ENCODE peak calls at places on chromosomes 11 and 22, in six cellular contexts. X is neuronal stem cell, D is H9, L is IMR-90, O is H1, N is trophoblast cell. Q is an unnamed sample.

GRCh38 chr11:65553301-65554001 is 4.7 kb downstream of the LTBP3 start:
- DNase-seq in X (no peak), L (no peak), N (peak), O (peak), D (peak), Q (no peak)

GRCh38 chr11:119979716-119980115 is 158.2 kb downstream of the TRIM29 start:
- DNase-seq in D (no peak), O (no peak), L (no peak), X (no peak), N (no peak), Q (no peak)

GRCh38 chr11:1668911-1669473 is 28.0 kb upstream of the KRTAP5-6 start:
- DNase-seq in D (no peak), N (no peak), O (no peak), X (no peak), L (no peak), Q (no peak)

GRCh38 chr11:13667245-13667644 is 1.2 kb upstream of the FAR1 start:
- DNase-seq in N (peak), O (no peak), L (peak), D (no peak), X (no peak), Q (no peak)

GRCh38 chr22:27424319-27424718 is 377.2 kb downstream of the MN1 start:
- DNase-seq in N (peak), L (peak), X (no peak), D (no peak), O (no peak), Q (peak)

GRCh38 chr22:45867118-45867905 is 109.7 kb downstream of the WNT7B start:
- DNase-seq in X (no peak), L (no peak), O (peak), D (peak), N (no peak), Q (peak)

GRCh38 chr11:84580338-84580737 is 1046.8 kb downstream of the DLG2 start:
- DNase-seq in L (no peak), D (peak), O (no peak), N (no peak), X (peak), Q (no peak)

GRCh38 chr11:30196400-30197206 is 34.2 kb upstream of the FSHB start:
- DNase-seq in L (peak), O (peak), D (peak), N (peak), X (peak), Q (peak)

GRCh38 chr22:24284747-24285203 is 14.1 kb downstream of the SPECC1L start:
- DNase-seq in O (no peak), X (no peak), L (peak), D (no peak), N (peak), Q (peak)

GRCh38 chr11:47234669-47235075 is 13.9 kb downstream of the ACP2 start:
- DNase-seq in N (no peak), O (no peak), D (no peak), L (peak), X (no peak), Q (no peak)

GRCh38 chr11:109205312-109205711 is 216.7 kb upstream of the C11orf87 start:
- DNase-seq in D (no peak), X (no peak), O (no peak), L (no peak), N (no peak), Q (no peak)

GRCh38 chr11:22768281-22768680 is 61.3 kb downstream of the SVIP start:
- DNase-seq in D (no peak), X (no peak), N (no peak), L (no peak), O (no peak), Q (no peak)

GRCh38 chr11:116244889-116245288 is 527.9 kb downstream of the BUD13 start:
- DNase-seq in D (no peak), X (no peak), O (no peak), L (no peak), N (no peak), Q (no peak)

GRCh38 chr11:2673871-2674471 is 25.8 kb downstream of the KCNQ1OT1 start:
- DNase-seq in N (no peak), L (no peak), X (no peak), D (peak), O (no peak), Q (no peak)

GRCh38 chr22:39205344-39206021 is 39.3 kb downstream of the PDGFB start:
- DNase-seq in D (peak), N (peak), X (no peak), O (no peak), L (peak), Q (peak)

GRCh38 chr22:18056802-18057474 is 20.9 kb upstream of the PEX26 start:
- DNase-seq in X (no peak), D (no peak), O (no peak), N (no peak), L (no peak), Q (no peak)

GRCh38 chr11:61650781-61651571 is 29.2 kb upstream of the DAGLA start:
- DNase-seq in L (no peak), D (peak), X (no peak), O (peak), N (no peak), Q (no peak)

GRCh38 chr11:100719362-100719761 is 32.3 kb downstream of the ARHGAP42 start:
- DNase-seq in N (no peak), X (no peak), L (peak), D (peak), O (no peak), Q (peak)

GRCh38 chr22:38295339-38295738 is 21.9 kb downstream of the CSNK1E start:
- DNase-seq in L (no peak), N (no peak), O (no peak), D (no peak), X (no peak), Q (no peak)

GRCh38 chr22:24772493-24773220 is 1.9 kb downstream of the PIWIL3 start:
- DNase-seq in L (peak), O (peak), D (peak), X (peak), N (no peak), Q (peak)

GRCh38 chr11:1202776-1203504 is 19.9 kb upstream of the MUC5B start:
- DNase-seq in L (peak), N (peak), X (peak), D (peak), O (peak), Q (peak)

GRCh38 chr11:62775646-62776045 is 4.5 kb downstream of the TAF6L start:
- DNase-seq in L (no peak), X (no peak), N (no peak), O (no peak), D (no peak), Q (no peak)

GRCh38 chr22:30370681-30371080 is 13.9 kb downstream of the CCDC157 start:
- DNase-seq in L (no peak), X (no peak), D (no peak), O (no peak), N (peak), Q (no peak)

GRCh38 chr22:23211622-23212021 is 31.3 kb downstream of the BCR start:
- DNase-seq in N (no peak), O (no peak), L (no peak), X (no peak), D (no peak), Q (no peak)

GRCh38 chr22:49881856-49882255 is 28.2 kb downstream of the ZBED4 start:
- DNase-seq in X (no peak), D (no peak), O (no peak), N (no peak), L (no peak), Q (no peak)

GRCh38 chr11:4714300-4714699 is 9.7 kb downstream of the MMP26 start:
- DNase-seq in D (no peak), L (no peak), X (no peak), O (no peak), N (no peak), Q (no peak)

GRCh38 chr11:4713241-4713640 is 8.7 kb downstream of the MMP26 start:
- DNase-seq in L (peak), O (no peak), N (no peak), D (no peak), X (no peak), Q (no peak)
- H4K91ac ChIP-seq in L (no peak), O (no peak), N (no peak), D (no peak), X (no peak), Q (no peak)

DNA sequence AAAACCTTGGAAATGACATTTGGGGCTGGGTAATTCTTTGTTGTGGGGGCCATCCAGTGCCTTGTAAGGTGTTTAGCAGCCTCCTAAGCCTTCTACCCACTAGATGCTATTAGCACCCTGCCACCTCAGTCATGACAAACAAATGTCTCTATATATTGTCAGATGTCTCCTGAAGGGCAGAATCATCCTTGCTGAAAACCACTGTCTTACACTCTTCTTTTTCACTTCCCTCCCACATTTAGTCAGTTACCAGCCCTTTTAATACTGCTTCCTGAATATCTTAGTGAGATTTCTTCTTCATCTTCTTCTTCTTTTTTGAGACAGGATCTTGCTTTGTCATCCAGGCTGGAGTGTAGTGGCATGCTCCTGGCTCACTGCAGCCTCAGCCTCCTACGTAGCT is 33.1 kb downstream of the TNRC6B start:
- DNase-seq in O (no peak), D (no peak), X (no peak), N (no peak), L (no peak), Q (no peak)
- H3K4me2 ChIP-seq in O (no peak), D (no peak), X (no peak), N (no peak), L (no peak), Q (no peak)

DNA sequence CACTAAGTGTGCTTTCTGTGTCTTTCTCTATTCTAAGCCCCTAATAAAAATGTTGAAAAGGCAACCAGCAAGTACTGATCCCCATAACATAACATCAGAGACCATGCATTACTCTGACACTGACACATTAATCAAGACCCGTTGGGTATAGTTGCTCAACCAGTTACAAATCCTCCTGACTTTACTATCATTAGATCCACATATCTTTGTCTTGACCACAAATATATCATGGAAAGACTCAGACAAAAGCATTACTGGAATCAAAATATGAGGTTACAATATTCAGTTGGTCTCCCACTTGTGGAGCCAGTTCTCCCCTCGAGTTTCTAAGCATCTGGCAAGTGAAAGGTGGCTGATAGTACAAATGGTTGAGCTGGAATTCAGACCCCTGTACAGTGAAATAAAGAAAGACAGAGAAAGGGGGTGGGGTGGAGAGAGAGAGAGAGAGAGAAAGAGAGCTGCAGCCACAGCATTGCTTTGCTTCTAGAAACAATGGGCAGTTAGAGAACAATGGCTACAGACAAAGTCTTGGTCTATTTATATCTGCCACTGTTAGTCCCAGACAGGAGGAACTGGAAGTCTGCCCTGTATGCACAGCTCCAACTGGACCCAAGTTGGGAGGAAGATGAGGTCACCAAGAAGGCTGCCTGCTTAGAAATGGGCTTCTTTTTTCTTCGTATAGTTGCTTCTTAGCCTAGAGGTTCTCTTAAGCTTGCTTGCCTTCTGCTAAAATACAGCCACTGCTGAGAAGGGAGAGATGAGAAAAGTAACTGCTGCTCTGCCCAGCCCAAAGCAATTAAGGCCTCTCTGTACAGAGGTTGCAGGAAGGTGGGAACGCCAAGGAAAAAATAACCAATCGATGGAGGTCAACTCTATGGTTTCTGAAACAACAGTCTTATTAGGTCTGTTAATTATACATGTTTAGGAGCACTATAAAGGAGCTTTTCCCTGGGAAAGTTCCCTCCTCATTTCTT is 85.5 kb downstream of the ETS1 start:
- DNase-seq in O (no peak), L (peak), X (no peak), N (no peak), D (no peak), Q (peak)
- H3K9ac ChIP-seq in O (no peak), L (peak), X (no peak), N (no peak), D (no peak), Q (peak)

DNA sequence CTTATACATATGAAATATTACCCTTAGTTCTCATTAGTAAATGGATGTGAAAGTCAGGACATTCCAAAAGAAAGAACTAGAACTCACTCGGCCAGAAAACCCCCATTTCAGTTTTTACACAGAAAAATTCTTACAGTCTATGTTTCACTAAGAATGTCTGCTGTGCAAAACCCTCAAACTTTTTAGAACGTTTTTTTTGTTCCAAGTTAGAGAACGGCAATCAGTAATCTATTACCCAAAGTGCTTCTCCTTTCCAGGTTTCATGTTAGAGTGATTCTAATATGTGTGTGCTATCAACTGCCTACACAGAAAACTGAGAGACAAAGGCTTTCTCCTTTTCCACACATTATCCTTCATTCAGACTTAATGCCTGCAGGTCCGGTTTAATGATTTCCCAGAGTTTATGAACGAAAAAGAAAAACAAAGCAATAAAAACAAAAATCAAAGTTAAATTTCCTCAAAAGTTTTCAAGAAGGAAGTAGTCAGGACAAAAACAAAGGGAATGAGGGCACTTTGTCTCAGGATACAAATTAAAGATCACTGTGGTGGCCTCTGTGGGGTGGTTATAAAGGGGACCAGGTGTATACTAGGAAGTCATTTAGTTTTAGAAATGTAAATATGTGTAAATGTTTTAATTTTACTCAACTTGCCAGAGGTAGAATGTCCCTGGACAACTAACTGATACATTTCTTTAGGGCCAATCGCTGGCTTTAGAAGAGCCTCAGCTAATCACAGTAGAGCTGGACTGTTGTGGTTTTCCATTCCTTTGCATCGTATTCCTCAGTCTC is 11.4 kb upstream of the SESN3 start:
- DNase-seq in N (no peak), O (no peak), X (no peak), L (no peak), D (no peak), Q (no peak)
- H4K91ac ChIP-seq in N (no peak), O (no peak), X (no peak), L (no peak), D (no peak), Q (no peak)

DNA sequence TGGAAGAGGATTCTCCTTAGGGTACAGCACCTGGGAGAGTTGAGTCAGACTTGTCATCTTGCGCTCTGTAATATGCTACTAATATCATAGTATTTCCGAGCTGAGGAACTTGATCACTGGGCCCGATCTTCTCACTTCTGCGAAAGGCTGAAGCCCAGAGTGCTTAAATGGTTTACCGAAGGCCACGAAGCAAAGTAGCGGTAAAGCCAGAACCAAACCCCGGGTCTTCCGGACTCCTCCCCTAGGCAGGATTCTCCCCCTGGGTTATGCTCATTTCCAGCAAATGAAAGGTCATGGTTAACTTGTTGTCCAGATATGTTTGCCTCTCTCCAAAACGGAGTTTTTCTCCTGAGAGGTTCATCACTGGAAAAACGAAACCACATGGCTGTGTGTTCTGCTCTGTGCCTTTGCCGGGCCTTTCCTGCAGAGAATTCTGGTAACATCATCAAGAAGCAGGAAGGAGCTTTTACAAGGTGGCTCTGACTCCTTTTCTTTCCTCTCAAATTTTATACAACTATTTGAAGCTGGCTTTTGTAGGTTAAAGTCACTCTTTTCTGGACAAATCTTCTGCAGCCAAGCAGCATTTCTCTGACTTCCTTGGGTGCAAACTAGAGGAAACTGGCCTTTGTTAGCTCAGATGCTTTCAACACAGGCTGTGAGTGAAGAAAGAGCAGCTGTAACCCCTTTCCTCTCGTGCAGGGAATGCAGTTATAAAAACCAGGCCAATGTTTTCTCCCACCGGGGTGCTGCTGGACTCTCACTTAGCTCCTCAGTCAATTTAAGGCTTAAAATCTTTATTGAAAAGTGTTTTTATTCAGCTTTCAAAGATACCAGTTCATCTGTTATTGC is 35.5 kb downstream of the UBASH3B start:
- DNase-seq in X (no peak), N (no peak), O (no peak), D (no peak), L (peak), Q (peak)
- H3K4me2 ChIP-seq in X (no peak), N (no peak), O (no peak), D (no peak), L (peak), Q (no peak)

GRCh38 chr11:92376146-92376599 is 151.6 kb downstream of the FAT3 start:
- DNase-seq in O (no peak), L (peak), X (no peak), D (no peak), N (no peak), Q (peak)
- H3K9ac ChIP-seq in O (no peak), L (no peak), X (no peak), D (no peak), N (no peak), Q (no peak)

GRCh38 chr11:110755961-110756360 is 43.7 kb upstream of the ARHGAP20 start:
- DNase-seq in X (no peak), D (no peak), O (no peak), N (no peak), L (no peak), Q (no peak)
- H4K91ac ChIP-seq in X (no peak), D (no peak), O (no peak), N (no peak), L (peak), Q (no peak)

DNA sequence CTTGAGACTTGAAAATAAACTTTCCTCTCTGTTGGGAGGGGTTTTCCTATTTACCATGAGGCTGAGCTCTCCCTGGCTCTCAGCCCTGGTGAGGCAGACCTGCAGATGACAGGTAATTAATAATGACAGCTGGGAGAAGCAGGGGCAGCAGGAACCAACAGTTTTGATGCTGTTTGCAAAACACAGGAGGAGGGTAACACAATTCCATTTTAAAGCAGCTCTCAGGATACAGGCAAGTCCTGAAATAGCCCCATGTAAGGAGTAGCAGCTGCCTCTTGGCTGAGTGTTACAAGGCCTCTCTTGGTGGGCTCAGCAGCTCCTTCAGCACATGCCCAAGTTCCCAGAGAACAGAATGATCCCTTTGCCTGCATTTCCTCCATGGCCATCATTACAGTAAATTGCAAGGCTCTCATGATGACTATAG is 13.3 kb downstream of the PARVA start:
- DNase-seq in O (no peak), N (no peak), X (no peak), D (no peak), L (no peak), Q (no peak)
- H3K4me2 ChIP-seq in O (no peak), N (no peak), X (no peak), D (no peak), L (no peak), Q (no peak)

DNA sequence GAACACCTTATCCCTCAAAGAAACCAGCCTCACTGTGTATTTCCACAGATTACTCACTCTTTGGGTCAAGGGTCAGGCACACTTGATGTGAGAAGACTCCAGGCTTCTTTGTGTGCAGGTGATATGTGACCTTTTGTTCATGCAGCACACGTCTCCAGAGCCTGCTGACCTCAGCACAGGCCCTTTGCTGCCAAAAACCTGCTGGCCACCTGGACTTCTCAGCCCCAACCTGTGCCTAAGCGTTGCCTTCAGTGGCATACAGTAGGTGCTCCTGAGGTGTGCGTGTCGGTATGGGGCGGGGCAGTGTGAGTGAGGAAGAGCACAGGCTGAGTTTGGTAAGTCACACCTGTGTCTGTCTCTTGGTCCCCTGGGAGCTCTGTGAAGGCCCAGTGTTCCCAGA is 58.1 kb downstream of the WNT11 start:
- DNase-seq in O (no peak), X (no peak), L (no peak), N (no peak), D (no peak), Q (no peak)
- H3K9ac ChIP-seq in O (no peak), X (no peak), L (no peak), N (no peak), D (no peak), Q (no peak)

DNA sequence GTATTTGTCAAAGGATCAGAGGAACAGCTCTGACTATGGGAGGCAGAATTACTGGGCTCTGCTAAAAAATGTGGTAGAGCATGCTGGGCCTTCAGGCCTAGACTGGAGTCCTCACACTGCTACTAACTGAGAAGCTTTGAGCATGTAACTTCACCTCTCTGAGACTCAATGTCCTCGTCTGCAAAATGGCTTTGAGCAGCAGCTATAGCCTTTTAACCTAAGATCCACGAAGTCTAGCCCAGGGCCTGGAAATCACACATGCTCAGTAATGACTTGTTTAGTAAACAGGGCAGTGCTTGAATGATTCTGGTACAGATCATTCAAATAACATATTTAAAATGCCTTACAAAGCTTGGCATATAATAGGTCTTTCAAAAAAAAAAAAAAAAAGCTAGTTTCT is 221.7 kb downstream of the NTM start:
- DNase-seq in N (no peak), L (no peak), X (no peak), O (peak), D (no peak), Q (no peak)
- H4K91ac ChIP-seq in N (no peak), L (no peak), X (no peak), O (no peak), D (no peak), Q (no peak)

Q was measured in mesenchymal stem cell.